ENCODE peak calls at places on chromosomes 5 and 9, in five cellular contexts. S, F, M, E and W are unnamed samples.

GRCh38 chr9:82284758-82285157 is 296.2 kb downstream of the SPATA31D1 start:
- DNase-seq in S (no peak), F (no peak), M (no peak), E (no peak), W (no peak)

GRCh38 chr5:61202213-61202612 is 39.9 kb upstream of the SMIM15 start:
- DNase-seq in S (no peak), F (no peak), M (no peak), E (no peak), W (no peak)

GRCh38 chr9:82130331-82131042 is 141.9 kb downstream of the SPATA31D1 start:
- DNase-seq in S (no peak), F (no peak), M (no peak), E (no peak), W (no peak)

GRCh38 chr5:125219710-125220109 is 473.3 kb upstream of the ZNF608 start:
- DNase-seq in S (no peak), F (no peak), M (no peak), E (no peak), W (no peak)

GRCh38 chr9:98822661-98823060 is 15.2 kb downstream of the GALNT12 start:
- DNase-seq in S (no peak), F (no peak), M (no peak), E (no peak), W (no peak)

GRCh38 chr5:17625686-17626085 is 6.2 kb upstream of the TAF11L13 start:
- DNase-seq in S (no peak), F (no peak), M (no peak), E (no peak), W (no peak)

GRCh38 chr5:157168286-157168685 is 2.2 kb upstream of the GARIN3 start:
- DNase-seq in S (no peak), F (no peak), M (no peak), E (no peak), W (no peak)

GRCh38 chr5:90932052-90932699 is 373.6 kb downstream of the ADGRV1 start:
- DNase-seq in S (peak; percentile 14), F (no peak), M (no peak), E (peak; percentile 53), W (no peak)

GRCh38 chr5:101643793-101644192 is 652.3 kb downstream of the SLCO4C1 start:
- DNase-seq in S (no peak), F (no peak), M (no peak), E (no peak), W (no peak)

GRCh38 chr5:127872494-127872893 is 169.3 kb downstream of the CCDC192 start:
- DNase-seq in S (no peak), F (no peak), M (no peak), E (no peak), W (no peak)

GRCh38 chr9:124574944-124575343 is 67.7 kb upstream of the NR5A1 start:
- DNase-seq in S (no peak), F (no peak), M (no peak), E (peak; percentile 53), W (no peak)

GRCh38 chr5:149219584-149219983 is 52.1 kb upstream of the AFAP1L1 start:
- DNase-seq in S (no peak), F (no peak), M (no peak), E (no peak), W (no peak)

GRCh38 chr9:6076856-6077255 is 61.4 kb upstream of the RANBP6 start:
- DNase-seq in S (no peak), F (no peak), M (no peak), E (no peak), W (no peak)

GRCh38 chr5:93186031-93186682 is 394.9 kb downstream of the NR2F1-AS1 start:
- DNase-seq in S (no peak), F (no peak), M (no peak), E (peak; percentile 73), W (no peak)

GRCh38 chr9:114930063-114930812 is at the start of gene TNFSF8:
- DNase-seq in S (no peak), F (no peak), M (peak; percentile 64), E (no peak), W (peak; percentile 53)

GRCh38 chr9:109910616-109911568 is 130.9 kb downstream of the PALM2AKAP2 start:
- DNase-seq in S (no peak), F (no peak), M (no peak), E (peak; percentile 52), W (no peak)

GRCh38 chr9:30478684-30479083 is 1905.8 kb upstream of the ACO1 start:
- DNase-seq in S (no peak), F (no peak), M (no peak), E (no peak), W (no peak)

GRCh38 chr5:137923856-137924255 is 34.6 kb downstream of the PKD2L2 start:
- DNase-seq in S (no peak), F (no peak), M (no peak), E (no peak), W (no peak)

GRCh38 chr5:32505718-32506117 is 61.2 kb upstream of the ZFR start:
- DNase-seq in S (no peak), F (no peak), M (no peak), E (no peak), W (no peak)

GRCh38 chr9:88658311-88658822 is 123.4 kb downstream of the NXNL2 start:
- DNase-seq in S (no peak), F (peak; percentile 37), M (no peak), E (peak; percentile 48), W (no peak)

GRCh38 chr9:10396641-10397040 is 216.2 kb downstream of the PTPRD start:
- DNase-seq in S (no peak), F (no peak), M (no peak), E (no peak), W (no peak)

GRCh38 chr9:85322592-85322991 is 419.2 kb downstream of the AGTPBP1 start:
- DNase-seq in S (no peak), F (no peak), M (no peak), E (no peak), W (no peak)

GRCh38 chr5:122385786-122386185 is 73.7 kb downstream of the SNCAIP start:
- DNase-seq in S (no peak), F (no peak), M (no peak), E (no peak), W (no peak)

GRCh38 chr5:124941051-124942049 is 194.9 kb upstream of the ZNF608 start:
- DNase-seq in S (no peak), F (no peak), M (no peak), E (no peak), W (no peak)

GRCh38 chr5:5316333-5316732 is 106.1 kb upstream of the ICE1 start:
- DNase-seq in S (no peak), F (no peak), M (no peak), E (peak; percentile 61), W (no peak)

GRCh38 chr9:123684393-123685149 is 245.4 kb downstream of the DENND1A start:
- DNase-seq in S (no peak), F (no peak), M (no peak), E (no peak), W (no peak)

GRCh38 chr5:166722939-166723338 is 1568.5 kb upstream of the WWC1 start:
- DNase-seq in S (no peak), F (no peak), M (no peak), E (no peak), W (no peak)

GRCh38 chr9:91113026-91113425 is 248.7 kb downstream of the AUH start:
- DNase-seq in S (no peak), F (no peak), M (no peak), E (no peak), W (no peak)

GRCh38 chr5:16897284-16897704 is 38.8 kb downstream of the MYO10 start:
- DNase-seq in S (no peak), F (no peak), M (no peak), E (peak; percentile 70), W (no peak)

GRCh38 chr9:120978987-120979386 is 52.4 kb upstream of the TRAF1 start:
- DNase-seq in S (no peak), F (no peak), M (no peak), E (no peak), W (no peak)

GRCh38 chr5:147509710-147510651 is at the start of gene DPYSL3:
- DNase-seq in S (peak; percentile 55), F (peak; percentile 32), M (no peak), E (peak; percentile 44), W (no peak)
- TF ChIP-seq CTCF in S (peak; percentile 51), F (peak; percentile 44), M (no peak), E (peak; percentile 57), W (no peak)

GRCh38 chr9:86997158-86997557 is 49.9 kb upstream of the GAS1 start:
- DNase-seq in S (no peak), F (no peak), M (no peak), E (no peak), W (no peak)
- TF ChIP-seq CTCF in S (peak; percentile 44), F (peak; percentile 14), M (no peak), E (peak; percentile 26), W (no peak)

GRCh38 chr5:173394701-173395100 is 66.5 kb upstream of the STC2 start:
- DNase-seq in S (no peak), F (no peak), M (no peak), E (no peak), W (no peak)

GRCh38 chr5:173396311-173396993 is 68.2 kb upstream of the STC2 start:
- DNase-seq in S (no peak), F (no peak), M (no peak), E (no peak), W (no peak)

GRCh38 chr5:173395933-173396308 is 67.7 kb upstream of the STC2 start:
- DNase-seq in S (no peak), F (no peak), M (no peak), E (no peak), W (no peak)

GRCh38 chr5:173397531-173397930 is 69.3 kb upstream of the STC2 start:
- DNase-seq in S (no peak), F (no peak), M (no peak), E (no peak), W (no peak)

DNA sequence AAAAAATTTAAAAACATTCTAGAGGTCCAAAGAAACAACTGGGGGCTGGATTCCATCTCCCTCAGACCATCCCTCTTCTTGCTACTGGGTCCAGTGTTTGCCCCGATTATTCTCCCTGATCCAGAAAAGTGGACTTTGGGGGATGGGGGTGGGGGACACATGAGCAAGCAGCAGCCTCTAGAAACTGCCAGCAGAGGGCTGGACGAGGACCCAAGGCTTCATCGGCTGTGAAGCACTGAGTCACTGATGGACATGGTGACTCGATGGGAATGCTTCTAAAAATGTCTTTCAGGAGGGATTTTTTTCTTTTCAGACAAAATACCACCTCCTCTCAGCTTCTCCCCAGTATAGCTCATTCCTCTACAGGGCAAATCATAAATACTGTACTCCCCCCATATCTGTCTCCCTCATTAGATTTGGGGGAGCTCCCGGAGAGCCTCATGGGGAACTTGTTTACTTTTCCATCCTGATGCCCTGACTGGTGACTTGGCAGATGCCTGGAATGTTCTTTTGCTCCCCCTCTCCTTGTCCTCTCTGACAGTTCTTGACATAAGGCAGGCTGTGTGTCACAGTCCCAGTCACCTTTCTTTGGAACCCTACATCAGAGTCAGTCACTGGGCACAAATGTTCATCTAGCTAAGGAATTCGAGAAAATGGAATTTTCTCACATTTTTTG is 67.2 kb upstream of the STC2 start:
- DNase-seq in S (no peak), F (no peak), M (no peak), E (peak; percentile 85), W (no peak)
- TF ChIP-seq CTCF in S (peak; percentile 24), F (no peak), M (no peak), E (peak; percentile 85), W (no peak)

GRCh38 chr5:76818844-76819831 is at the start of gene F2RL1:
- DNase-seq in S (peak; percentile 86), F (no peak), M (no peak), E (peak; percentile 88), W (no peak)
- TF ChIP-seq CTCF in S (no peak), F (no peak), M (no peak), E (no peak), W (no peak)